ENCODE peak calls at places on chromosome 10, in four cellular contexts. G is stomach, F is PC-9, W is bronchial epithelial cell. M is an unnamed sample.

GRCh38 chr10:71852335-71852937 is 1.4 kb upstream of the PSAP start:
- DNase-seq in F (no peak), W (no peak), G (peak), M (no peak)

GRCh38 chr10:103145860-103146466 is 47.1 kb downstream of the NT5C2 start:
- DNase-seq in F (no peak), G (peak), W (peak), M (no peak)

GRCh38 chr10:58554316-58554715 is 41.6 kb downstream of the BICC1 start:
- DNase-seq in G (no peak), F (peak), W (peak), M (no peak)

GRCh38 chr10:4892681-4893080 is 66.7 kb downstream of the AKR1E2 start:
- DNase-seq in G (no peak), F (no peak), W (no peak), M (no peak)

GRCh38 chr10:11551915-11552602 is 59.4 kb downstream of the USP6NL start:
- DNase-seq in F (peak), W (peak), G (no peak), M (no peak)

GRCh38 chr10:25028711-25029110 is 12.3 kb downstream of the THNSL1 start:
- DNase-seq in F (no peak), G (no peak), W (peak), M (no peak)

GRCh38 chr10:70664702-70665195 is 7.6 kb upstream of the ADAMTS14 start:
- DNase-seq in F (peak), W (peak), G (no peak), M (no peak)

GRCh38 chr10:68301790-68302502 is 29.9 kb upstream of the HNRNPH3 start:
- DNase-seq in G (no peak), W (peak), F (peak), M (no peak)

GRCh38 chr10:124012583-124012982 is 80.8 kb downstream of the CHST15 start:
- DNase-seq in F (no peak), W (no peak), G (no peak), M (no peak)

GRCh38 chr10:77531441-77532001 is 106.1 kb downstream of the KCNMA1 start:
- DNase-seq in F (peak), G (no peak), W (peak), M (no peak)

GRCh38 chr10:58137813-58138212 is 129.9 kb downstream of the IPMK start:
- DNase-seq in F (no peak), W (no peak), G (no peak), M (no peak)

GRCh38 chr10:53918755-53919154 is 882.3 kb downstream of the PCDH15 start:
- DNase-seq in W (no peak), G (no peak), F (no peak), M (no peak)
- TF ChIP-seq CTCF in W (no peak), G (no peak), F (no peak), M (no peak)

DNA sequence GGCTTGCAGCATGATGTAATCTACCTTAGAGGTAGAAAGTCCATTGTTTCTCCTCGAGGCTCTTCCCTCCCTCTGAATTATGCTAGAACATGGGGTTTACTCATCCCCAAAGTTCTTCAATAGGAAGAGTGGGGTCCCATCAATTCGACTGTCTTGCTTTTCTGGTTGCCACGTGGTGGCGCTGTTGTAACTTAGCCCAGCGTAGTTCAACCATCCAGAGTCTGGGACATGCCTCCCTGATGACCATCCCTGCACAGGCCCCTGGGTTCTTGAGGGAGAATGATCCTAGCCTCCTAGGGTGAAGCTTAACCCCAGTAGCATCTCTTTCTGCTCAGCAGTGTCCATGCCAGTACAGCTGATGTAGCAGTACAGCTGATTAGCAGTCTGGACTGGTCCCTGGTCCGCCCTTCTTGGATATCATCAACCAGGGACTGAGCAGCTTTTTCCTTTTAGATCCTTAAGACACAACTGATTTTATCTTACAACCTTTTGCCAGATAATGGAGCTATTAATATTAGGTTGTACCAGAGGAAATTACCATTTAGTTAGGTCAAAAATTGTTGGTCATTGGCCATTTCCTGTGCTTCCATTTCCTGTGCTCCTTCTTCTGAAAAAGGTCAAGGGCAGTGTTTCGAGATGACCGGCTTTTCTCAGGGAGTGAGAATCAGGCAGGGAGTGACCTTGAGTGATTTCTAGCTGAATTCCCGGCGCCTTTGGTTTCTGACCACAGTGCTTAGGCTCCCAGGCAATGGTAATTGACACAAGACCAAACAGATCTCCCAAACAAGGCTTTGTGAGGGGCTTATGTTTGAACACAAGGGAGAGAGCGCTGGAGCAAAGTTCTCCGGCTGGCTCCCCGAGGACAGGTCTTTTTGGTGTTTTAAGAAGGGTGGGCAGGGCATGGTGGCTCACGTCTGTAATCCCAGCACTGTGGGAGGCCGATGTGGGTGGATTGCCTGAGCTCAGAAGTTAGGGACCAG is 65.4 kb downstream of the TACC2 start:
- DNase-seq in F (peak), W (peak), G (peak), M (peak)
- TF ChIP-seq CTCF in F (peak), W (peak), G (no peak), M (peak)

GRCh38 chr10:44466236-44466635 is 81.3 kb upstream of the CXCL12 start:
- DNase-seq in F (no peak), G (no peak), W (no peak), M (no peak)

GRCh38 chr10:44467090-44467489 is 82.2 kb upstream of the CXCL12 start:
- DNase-seq in W (no peak), G (no peak), F (no peak), M (no peak)

GRCh38 chr10:44464503-44464902 is 79.6 kb upstream of the CXCL12 start:
- DNase-seq in G (no peak), F (no peak), W (no peak), M (no peak)

GRCh38 chr10:44463511-44464121 is 78.7 kb upstream of the CXCL12 start:
- DNase-seq in G (no peak), F (no peak), W (no peak), M (no peak)

GRCh38 chr10:44465430-44466115 is 80.7 kb upstream of the CXCL12 start:
- DNase-seq in F (no peak), G (no peak), W (no peak), M (no peak)
- TF ChIP-seq CTCF in F (no peak), G (no peak), W (no peak), M (no peak)

GRCh38 chr10:115948415-115948814 is 324.6 kb downstream of the GFRA1 start:
- DNase-seq in W (no peak), G (no peak), F (no peak), M (no peak)
- TF ChIP-seq CTCF in W (no peak), G (no peak), F (no peak), M (peak)

DNA sequence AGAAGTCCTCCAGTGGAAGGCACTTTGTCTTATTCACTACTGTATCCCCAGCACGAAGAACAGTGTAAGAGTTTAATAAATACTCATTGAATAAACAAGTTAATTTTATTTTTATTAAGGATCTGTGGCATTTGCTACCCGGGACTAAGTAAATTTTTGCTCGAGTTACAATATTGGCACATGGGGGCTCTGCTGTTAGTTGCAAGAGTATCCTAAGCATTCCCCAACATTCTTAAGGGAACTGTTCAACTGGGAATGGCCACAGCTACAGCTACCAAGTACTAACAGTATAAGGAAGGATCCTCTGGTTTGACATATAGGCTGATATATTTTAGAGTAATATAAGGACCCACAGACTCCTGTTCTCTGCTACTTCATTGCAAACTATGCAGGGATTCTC is 8.7 kb upstream of the LRRTM3 start:
- DNase-seq in F (no peak), G (no peak), W (no peak), M (no peak)
- TF ChIP-seq CTCF in F (peak), G (no peak), W (no peak), M (no peak)